ENCODE peak calls at places on chromosomes 4 and X, in nine cellular contexts. J is HCT116, D is adrenal gland, L is AG04450, A is heart left ventricle, S is cardiac muscle cell, Y is H1, V is Panc1, B is lung. W is an unnamed sample.

GRCh38 chr4:40395908-40396806 is 61.0 kb downstream of the CHRNA9 start:
- DNase-seq in Y (no peak), A (no peak), L (no peak), B (peak; percentile 86), D (peak; percentile 91), V (no peak), J (no peak), S (peak; percentile 23), W (no peak)

GRCh38 chr4:40176602-40177001 is 20.2 kb upstream of the RHOH start:
- DNase-seq in A (no peak), L (no peak), S (no peak), V (no peak), D (no peak), B (no peak), Y (no peak), J (no peak), W (no peak)

GRCh38 chrX:118205421-118205820 is 88.8 kb upstream of the KLHL13 start:
- DNase-seq in Y (no peak), A (no peak), V (no peak), J (no peak), B (no peak), D (no peak), S (no peak), L (no peak), W (no peak)

GRCh38 chrX:150036181-150036580 is 97.9 kb upstream of the EOLA2 start:
- DNase-seq in A (no peak), Y (no peak), S (no peak), B (no peak), D (peak; percentile 51), V (no peak), L (no peak), J (no peak), W (no peak)

GRCh38 chrX:110699109-110699508 is 96.5 kb downstream of the CHRDL1 start:
- DNase-seq in B (no peak), Y (no peak), D (no peak), A (no peak), S (no peak), V (no peak), J (no peak), L (no peak), W (peak; percentile 20)

GRCh38 chrX:121179972-121180371 is 132.6 kb downstream of the GLUD2 start:
- DNase-seq in D (no peak), Y (no peak), A (no peak), V (no peak), S (no peak), J (no peak), B (no peak), L (no peak), W (no peak)

GRCh38 chr4:85419103-85419502 is 55.8 kb upstream of the ARHGAP24 start:
- DNase-seq in B (no peak), L (no peak), Y (no peak), A (no peak), J (no peak), D (no peak), V (no peak), S (no peak), W (no peak)

GRCh38 chrX:20300822-20301221 is 34.1 kb upstream of the RPS6KA3 start:
- DNase-seq in V (no peak), D (no peak), Y (no peak), L (no peak), B (no peak), A (no peak), J (no peak), S (no peak), W (no peak)

GRCh38 chr4:95158045-95158444 is 390.7 kb downstream of the UNC5C start:
- DNase-seq in D (no peak), S (no peak), A (no peak), Y (no peak), V (no peak), B (no peak), L (no peak), J (no peak), W (no peak)
- H3K27ac ChIP-seq in D (no peak overlapping the region), S (no peak overlapping the region), A (no peak overlapping the region), Y (no peak overlapping the region), V (no peak overlapping the region), B (no peak overlapping the region), L (no peak overlapping the region), J (no peak overlapping the region), W (no peak overlapping the region)

GRCh38 chr4:81217794-81218193 is 2.8 kb upstream of the PRKG2 start:
- DNase-seq in Y (no peak), B (no peak), V (no peak), S (no peak), L (no peak), A (no peak), J (no peak), D (no peak), W (no peak)

GRCh38 chr4:81221303-81222081 is 6.5 kb upstream of the PRKG2 start:
- DNase-seq in J (no peak), A (no peak), B (no peak), L (no peak), S (no peak), Y (no peak), V (no peak), D (no peak), W (no peak)

GRCh38 chr4:81215936-81216335 is 914 bp upstream of the PRKG2 start:
- DNase-seq in V (no peak), B (no peak), L (no peak), Y (no peak), D (no peak), S (no peak), A (no peak), J (no peak), W (no peak)

GRCh38 chr4:81218206-81218605 is 3.2 kb upstream of the PRKG2 start:
- DNase-seq in S (no peak), Y (no peak), A (no peak), J (no peak), L (no peak), V (no peak), B (no peak), D (no peak), W (no peak)

DNA sequence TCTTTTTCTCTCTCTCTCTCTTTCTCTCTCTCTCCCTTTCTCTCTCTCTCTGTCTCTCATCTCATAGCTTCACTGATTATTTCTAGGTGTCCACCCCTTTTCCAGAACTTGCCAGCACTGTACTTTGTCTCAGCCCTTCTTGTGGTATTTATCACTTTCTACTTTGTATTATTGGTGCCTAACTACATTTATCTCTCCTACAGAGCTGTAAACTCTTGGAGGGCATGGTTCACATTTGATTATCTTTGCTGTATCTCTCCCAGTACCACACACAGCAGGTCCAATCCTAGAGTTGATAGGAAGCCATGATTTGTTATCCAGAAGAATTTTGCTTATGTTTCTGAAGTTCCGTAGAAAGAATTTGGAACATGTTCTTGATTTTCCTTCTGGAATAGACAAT is 5.2 kb upstream of the PRKG2 start:
- DNase-seq in S (no peak), Y (no peak), V (no peak), A (no peak), D (no peak), J (no peak), L (no peak), B (no peak), W (no peak)
- H3K4me3 ChIP-seq in S (no peak overlapping the region), Y (no peak overlapping the region), V (no peak overlapping the region), A (no peak overlapping the region), D (no peak overlapping the region), J (no peak overlapping the region), L (no peak overlapping the region), B (no peak overlapping the region), W (no peak overlapping the region)

GRCh38 chr4:165716472-165716871 is 156.6 kb upstream of the TLL1 start:
- DNase-seq in B (no peak), V (no peak), D (no peak), S (no peak), L (no peak), A (no peak), Y (no peak), J (no peak), W (no peak)

GRCh38 chr4:165715989-165716388 is 157.0 kb upstream of the TLL1 start:
- DNase-seq in B (no peak), D (no peak), S (no peak), J (no peak), A (no peak), Y (no peak), V (no peak), L (no peak), W (no peak)

GRCh38 chr4:165720411-165721082 is 152.5 kb upstream of the TLL1 start:
- DNase-seq in A (no peak), Y (no peak), B (no peak), S (no peak), L (no peak), D (no peak), J (no peak), V (no peak), W (no peak)

GRCh38 chr4:165721815-165722214 is 151.2 kb upstream of the TLL1 start:
- DNase-seq in L (no peak), J (no peak), D (no peak), S (no peak), Y (no peak), V (no peak), A (no peak), B (no peak), W (no peak)

DNA sequence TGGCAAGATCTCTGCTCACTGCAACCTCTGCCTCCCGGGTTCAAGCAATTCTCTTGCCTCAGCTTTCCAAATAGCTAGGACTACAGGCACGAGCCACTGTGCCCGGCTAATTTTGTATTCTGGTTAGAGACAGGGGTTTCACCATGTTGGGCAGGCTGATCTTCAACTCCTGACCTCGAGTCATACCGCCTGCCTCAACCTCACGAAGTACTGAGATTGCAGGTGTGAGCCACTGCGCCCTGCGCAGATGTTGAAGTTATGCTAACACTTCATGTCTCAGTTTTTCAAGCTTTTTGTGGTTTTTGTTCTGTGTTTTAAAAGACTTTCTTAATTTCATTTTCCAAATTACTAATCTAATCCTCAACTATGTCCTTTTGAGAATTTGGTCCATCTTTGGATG is 154.4 kb upstream of the TLL1 start:
- DNase-seq in L (no peak), D (no peak), B (no peak), A (no peak), S (no peak), J (no peak), V (no peak), Y (no peak), W (no peak)
- TF ChIP-seq CTCF in L (no peak), D (no peak), B (no peak), A (no peak), S (no peak), J (no peak), V (no peak), Y (no peak), W (no peak)

DNA sequence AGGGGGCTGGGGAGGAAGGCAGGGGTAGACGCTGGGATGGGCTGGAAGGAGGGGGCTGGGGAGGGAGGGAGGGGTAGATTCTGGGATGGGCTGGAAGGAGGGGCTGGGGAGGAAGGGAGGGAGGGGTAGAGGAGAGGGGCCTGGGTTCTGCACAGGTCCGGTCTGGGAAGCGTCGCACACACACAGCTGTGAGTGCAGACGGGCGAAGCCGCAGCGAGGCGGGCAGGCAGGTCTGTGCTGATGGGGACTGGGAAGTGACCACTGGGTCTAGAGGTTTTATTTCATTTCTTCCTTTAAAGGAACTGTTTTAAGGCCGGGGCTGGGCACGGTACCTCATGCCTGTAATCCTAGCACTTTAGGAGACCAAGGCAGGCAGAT is 69.1 kb upstream of the MXD4 start:
- DNase-seq in A (no peak), D (no peak), S (no peak), L (no peak), B (no peak), V (no peak), J (no peak), Y (no peak), W (peak; percentile 39)
- H3K27ac ChIP-seq in A (no peak overlapping the region), D (no peak overlapping the region), S (no peak overlapping the region), L (no peak overlapping the region), B (no peak overlapping the region), V (no peak overlapping the region), J (no peak overlapping the region), Y (no peak overlapping the region), W (no peak overlapping the region)

GRCh38 chr4:154160925-154161324 is 330.7 kb downstream of the DCHS2 start:
- DNase-seq in Y (no peak), D (no peak), L (no peak), J (no peak), B (no peak), V (no peak), A (no peak), S (no peak), W (no peak)
- H3K4me3 ChIP-seq in Y (no peak overlapping the region), D (no peak overlapping the region), L (no peak overlapping the region), J (no peak overlapping the region), B (no peak overlapping the region), V (no peak overlapping the region), A (no peak overlapping the region), S (no peak overlapping the region), W (no peak overlapping the region)